ENCODE peak calls at places on chromosomes 16 and 17, in four cellular contexts. One of them, this sample, is unnamed.

GRCh38 chr16:2756288-2757015 is 4.0 kb downstream of the SRRM2 start:
- DNase-seq in prostate gland: no peak
- DNase-seq in Panc1: no peak
- DNase-seq in PC-9: no peak
- DNase-seq in this sample: no peak

GRCh38 chr16:4214215-4214621 is 27.7 kb downstream of the SRL start:
- DNase-seq in prostate gland: no peak
- DNase-seq in Panc1: no peak
- DNase-seq in PC-9: peak; percentile 52
- DNase-seq in this sample: peak; percentile 15

GRCh38 chr17:71926746-71927398 is 193.9 kb upstream of the SOX9 start:
- DNase-seq in prostate gland: no peak
- DNase-seq in Panc1: no peak
- DNase-seq in PC-9: no peak
- DNase-seq in this sample: no peak

GRCh38 chr16:25707982-25708583 is 16.3 kb downstream of the HS3ST4 start:
- DNase-seq in prostate gland: no peak
- DNase-seq in Panc1: no peak
- DNase-seq in PC-9: no peak
- DNase-seq in this sample: no peak

GRCh38 chr17:68125471-68125870 is 89.9 kb downstream of the KPNA2 start:
- DNase-seq in prostate gland: no peak
- DNase-seq in Panc1: no peak
- DNase-seq in PC-9: no peak
- DNase-seq in this sample: no peak

GRCh38 chr16:27311449-27311831 is 2.3 kb upstream of the IL4R start:
- DNase-seq in prostate gland: no peak
- DNase-seq in Panc1: no peak
- DNase-seq in PC-9: no peak
- DNase-seq in this sample: no peak

GRCh38 chr16:67967956-67968439 is 439 bp downstream of the SLC12A4 start:
- DNase-seq in prostate gland: no peak
- DNase-seq in Panc1: no peak
- DNase-seq in PC-9: peak; percentile 31
- DNase-seq in this sample: no peak

GRCh38 chr17:15154618-15155017 is 110.5 kb downstream of the PMP22 start:
- DNase-seq in prostate gland: no peak
- DNase-seq in Panc1: no peak
- DNase-seq in PC-9: no peak
- DNase-seq in this sample: no peak

GRCh38 chr17:67365762-67366192 is 600 bp downstream of the PSMD12 start:
- DNase-seq in prostate gland: no peak
- DNase-seq in Panc1: no peak
- DNase-seq in PC-9: peak; percentile 9
- DNase-seq in this sample: no peak

GRCh38 chr17:81865733-81866439 is 5.3 kb downstream of the ARHGDIA start:
- DNase-seq in prostate gland: no peak
- DNase-seq in Panc1: no peak
- DNase-seq in PC-9: peak; percentile 44
- DNase-seq in this sample: no peak

GRCh38 chr16:26772503-26772902 is 294.2 kb upstream of the C16orf82 start:
- DNase-seq in prostate gland: no peak
- DNase-seq in Panc1: no peak
- DNase-seq in PC-9: no peak
- DNase-seq in this sample: no peak

GRCh38 chr16:495127-495748 is 32.3 kb upstream of the CAPN15 start:
- DNase-seq in prostate gland: no peak
- DNase-seq in Panc1: peak; percentile 4
- DNase-seq in PC-9: peak; percentile 47
- DNase-seq in this sample: peak; percentile 35

This sample was measured in iPS DF 19.7.